ENCODE peak calls at places on chromosomes 4 and X, in seven cellular contexts. D, F, M, V, G, U and A are unnamed samples.

GRCh38 chrX:24137192-24137591 is 12.3 kb upstream of the ZFX start:
- DNase-seq in D (no peak), F (no peak), M (no peak), V (no peak), G (no peak), U (no peak), A (no peak)

GRCh38 chrX:131262738-131263679 is 26.1 kb downstream of the IGSF1 start:
- DNase-seq in D (no peak), F (no peak), M (no peak), V (no peak), G (no peak), U (no peak), A (no peak)

GRCh38 chrX:47562615-47563243 is 1.7 kb downstream of the ARAF start:
- DNase-seq in D (no peak), F (peak), M (no peak), V (peak), G (no peak), U (no peak), A (peak)

GRCh38 chrX:68699960-68700746 is 52.7 kb downstream of the STARD8 start:
- DNase-seq in D (no peak), F (no peak), M (no peak), V (no peak), G (no peak), U (no peak), A (no peak)

GRCh38 chrX:30864383-30864785 is 24.7 kb downstream of the TAB3 start:
- DNase-seq in D (no peak), F (no peak), M (no peak), V (peak), G (no peak), U (no peak), A (no peak)

GRCh38 chr4:6776920-6777635 is 5.4 kb upstream of the KIAA0232 start:
- DNase-seq in D (no peak), F (no peak), M (no peak), V (no peak), G (no peak), U (no peak), A (no peak)

GRCh38 chrX:102712967-102713677 is 874 bp downstream of the GPRASP2 start:
- DNase-seq in D (no peak), F (peak), M (peak), V (peak), G (no peak), U (peak), A (no peak)

GRCh38 chr4:83269256-83269655 is 15.3 kb downstream of the COQ2 start:
- DNase-seq in D (no peak), F (no peak), M (no peak), V (peak), G (no peak), U (no peak), A (no peak)

GRCh38 chr4:81564025-81564424 is 92.3 kb upstream of the RASGEF1B start:
- DNase-seq in D (no peak), F (no peak), M (no peak), V (no peak), G (no peak), U (no peak), A (no peak)

GRCh38 chr4:99790796-99791617 is 25.6 kb upstream of the DAPP1 start:
- DNase-seq in D (no peak), F (peak), M (no peak), V (peak), G (no peak), U (no peak), A (no peak)

GRCh38 chr4:152806492-152807125 is 26.9 kb downstream of the ARFIP1 start:
- DNase-seq in D (no peak), F (peak), M (no peak), V (no peak), G (no peak), U (no peak), A (no peak)

GRCh38 chr4:35252071-35252470 is 992.2 kb downstream of the ARAP2 start:
- DNase-seq in D (no peak), F (no peak), M (no peak), V (no peak), G (no peak), U (no peak), A (no peak)

GRCh38 chrX:16807548-16807947 is 21.3 kb downstream of the TXLNG start:
- DNase-seq in D (no peak), F (peak), M (no peak), V (no peak), G (no peak), U (no peak), A (no peak)

GRCh38 chrX:115630204-115630603 is 69.2 kb downstream of the PLS3 start:
- DNase-seq in D (no peak), F (no peak), M (no peak), V (no peak), G (no peak), U (no peak), A (no peak)

GRCh38 chr4:177251237-177251636 is 58.4 kb upstream of the NEIL3 start:
- DNase-seq in D (no peak), F (no peak), M (no peak), V (no peak), G (no peak), U (no peak), A (peak)

GRCh38 chr4:177246636-177247584 is 62.8 kb upstream of the NEIL3 start:
- DNase-seq in D (no peak), F (peak), M (no peak), V (peak), G (no peak), U (no peak), A (no peak)

GRCh38 chr4:177255359-177255758 is 54.3 kb upstream of the NEIL3 start:
- DNase-seq in D (no peak), F (no peak), M (no peak), V (no peak), G (no peak), U (no peak), A (no peak)

GRCh38 chr4:177250056-177250696 is 59.5 kb upstream of the NEIL3 start:
- DNase-seq in D (peak), F (peak), M (peak), V (peak), G (peak), U (peak), A (peak)
- H3K4me3 ChIP-seq in D (no peak), F (no peak), M (no peak), V (no peak), G (no peak), U (no peak), A (no peak)

GRCh38 chrX:133412665-133413064 is 2.6 kb downstream of the GPC4 start:
- DNase-seq in D (no peak), F (no peak), M (no peak), V (no peak), G (no peak), U (no peak), A (no peak)
- H3K4me3 ChIP-seq in D (no peak), F (peak), M (no peak), V (no peak), G (no peak), U (no peak), A (no peak)

GRCh38 chr4:140291259-140291658 is 82.2 kb upstream of the SCOC start:
- DNase-seq in D (no peak), F (no peak), M (no peak), V (no peak), G (no peak), U (no peak), A (no peak)

GRCh38 chr4:140281828-140282227 is 91.6 kb upstream of the SCOC start:
- DNase-seq in D (no peak), F (no peak), M (no peak), V (no peak), G (no peak), U (no peak), A (no peak)

GRCh38 chr4:140284449-140284848 is 89.0 kb upstream of the SCOC start:
- DNase-seq in D (no peak), F (no peak), M (no peak), V (no peak), G (no peak), U (no peak), A (no peak)

GRCh38 chr4:140289486-140289885 is 84.0 kb upstream of the SCOC start:
- DNase-seq in D (no peak), F (no peak), M (no peak), V (no peak), G (no peak), U (no peak), A (no peak)

DNA sequence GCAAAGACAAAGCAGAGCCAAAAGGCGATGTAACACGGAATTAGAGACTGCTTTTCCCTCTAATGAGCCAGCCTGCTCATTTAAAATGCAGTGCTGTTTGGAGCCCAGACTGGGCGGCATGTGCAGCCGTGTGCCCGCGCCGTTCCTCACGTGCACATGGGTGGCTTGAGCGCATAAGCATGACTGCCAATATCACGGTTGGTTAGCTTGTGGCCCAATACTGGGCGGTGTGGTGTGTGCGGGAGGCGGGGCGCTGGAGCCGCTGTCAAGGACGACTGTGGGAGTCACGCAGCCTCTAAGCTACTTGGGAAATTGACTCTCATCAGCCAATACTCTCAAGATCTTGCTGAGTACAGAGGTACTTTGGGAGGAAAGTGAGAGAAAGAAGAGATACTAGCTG is 86.9 kb upstream of the SCOC start:
- DNase-seq in D (no peak), F (peak), M (peak), V (no peak), G (no peak), U (peak), A (no peak)
- H3K4me3 ChIP-seq in D (no peak), F (peak), M (no peak), V (no peak), G (no peak), U (peak), A (no peak)

GRCh38 chr4:24887881-24888430 is 24.9 kb downstream of the CCDC149 start:
- DNase-seq in D (no peak), F (no peak), M (no peak), V (no peak), G (no peak), U (no peak), A (no peak)

GRCh38 chr4:24888475-24888874 is 24.4 kb downstream of the CCDC149 start:
- DNase-seq in D (no peak), F (no peak), M (no peak), V (no peak), G (no peak), U (no peak), A (no peak)

GRCh38 chr4:24890561-24890960 is 22.3 kb downstream of the CCDC149 start:
- DNase-seq in D (no peak), F (no peak), M (no peak), V (no peak), G (no peak), U (no peak), A (no peak)

GRCh38 chr4:24888945-24889344 is 23.9 kb downstream of the CCDC149 start:
- DNase-seq in D (no peak), F (no peak), M (no peak), V (no peak), G (no peak), U (no peak), A (no peak)

DNA sequence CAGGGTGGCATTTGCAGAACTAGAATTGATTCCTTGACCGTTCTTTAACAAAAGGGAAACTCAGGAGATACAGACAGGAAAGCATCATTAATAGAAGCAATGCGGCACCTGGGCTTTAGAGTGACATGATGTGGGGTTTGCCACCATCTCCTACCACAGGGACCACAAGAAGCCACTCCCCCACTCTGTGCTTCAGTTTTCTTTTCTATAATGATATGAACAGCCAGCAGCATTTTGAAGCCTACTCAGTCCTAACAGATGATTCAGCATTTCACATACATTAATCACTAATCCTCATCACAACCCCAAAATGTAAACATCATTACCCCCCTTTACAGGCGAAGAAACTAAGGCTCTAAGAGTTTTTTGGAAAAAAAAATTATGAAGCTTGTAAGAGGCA is 22.9 kb downstream of the CCDC149 start:
- DNase-seq in D (no peak), F (no peak), M (no peak), V (no peak), G (no peak), U (no peak), A (peak)
- H3K4me3 ChIP-seq in D (no peak), F (no peak), M (no peak), V (no peak), G (no peak), U (no peak), A (no peak)

DNA sequence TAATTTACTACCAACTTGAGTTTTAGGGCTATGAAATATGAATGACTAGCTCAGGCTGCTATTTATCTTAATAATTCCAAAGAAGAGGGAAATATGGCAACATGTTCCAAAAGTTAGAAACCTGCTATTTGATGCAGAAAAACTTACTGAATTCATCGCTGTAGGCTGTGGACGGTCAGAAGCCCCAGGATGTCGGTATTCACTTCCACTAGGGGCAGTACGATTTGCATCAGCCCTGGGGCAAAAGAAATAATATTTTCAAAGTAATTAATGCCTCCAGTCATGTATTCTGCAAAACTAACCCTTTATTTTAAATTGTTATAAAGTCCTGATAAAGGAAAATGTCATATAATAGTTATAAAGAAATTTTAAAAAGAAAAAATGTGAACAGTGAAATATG is 4.5 kb downstream of the PLRG1 start:
- DNase-seq in D (no peak), F (no peak), M (no peak), V (no peak), G (no peak), U (no peak), A (no peak)
- H3K4me3 ChIP-seq in D (no peak), F (no peak), M (no peak), V (no peak), G (no peak), U (no peak), A (no peak)

GRCh38 chrX:49039598-49040375 is 3.4 kb downstream of the TFE3 start:
- DNase-seq in D (no peak), F (peak), M (peak), V (peak), G (peak), U (no peak), A (peak)
- H3K4me3 ChIP-seq in D (no peak), F (peak), M (peak), V (peak), G (no peak), U (no peak), A (peak)

GRCh38 chr4:5424211-5424610 is 284.1 kb downstream of the EVC2 start:
- DNase-seq in D (no peak), F (no peak), M (no peak), V (no peak), G (peak), U (no peak), A (no peak)
- H3K4me3 ChIP-seq in D (no peak), F (no peak), M (no peak), V (no peak), G (no peak), U (no peak), A (no peak)

GRCh38 chr4:182142146-182143085 is 100.8 kb upstream of the TENM3 start:
- DNase-seq in D (peak), F (peak), M (no peak), V (peak), G (no peak), U (no peak), A (no peak)
- H3K4me3 ChIP-seq in D (no peak), F (peak), M (peak), V (peak), G (no peak), U (peak), A (no peak)